ENCODE peak calls at places on chromosomes 12 and 14, in ten cellular contexts. M is stimulated activated CD4-positive, alpha-beta T cell treated with anti-CD3 and anti-CD28 coated beads, Interleukin-2, amount 100 ng/mL, for 48 hours; R is activated CD4-positive, alpha-beta T cell treated with anti-CD3 and anti-CD28 coated beads, Interleukin-2, amount 10 ng/mL, durations not matched to agents 7 days and 5 days; V is frontal cortex; A is activated naive CD4-positive, alpha-beta T cell; D is activated T-cell treated with anti-CD3 and anti-CD28 coated beads, Interleukin-2, amount 50 U/mL, for 72 hours; E is MCF 10A; Z is endothelial cell of umbilical vein; N is PC-3; U is iris pigment epithelial cell. H is an unnamed sample.
A peak's percentile ranks its signal among the peaks of the same experiment; 100 is the strongest.

GRCh38 chr12:49909826-49910225 is 6.1 kb upstream of the FAIM2 start:
- DNase-seq in A (no peak), R (no peak), E (peak; percentile 92), Z (peak; percentile 69), D (peak; percentile 10), N (no peak), U (peak; percentile 79), M (no peak), V (no peak), H (no peak)

GRCh38 chr14:75278422-75279152 is at the start of gene FOS:
- DNase-seq in N (peak; percentile 86), V (peak; percentile 96), A (peak; percentile 87), M (peak; percentile 77), R (peak; percentile 93), D (peak; percentile 90), Z (peak; percentile 93), E (peak; percentile 95), U (peak; percentile 96), H (peak; percentile 99)

GRCh38 chr12:47946413-47947107 is 16.8 kb upstream of the TMEM106C start:
- DNase-seq in A (no peak), Z (no peak), U (peak; percentile 20), R (no peak), M (no peak), E (peak; percentile 52), N (peak; percentile 42), V (no peak), D (no peak), H (no peak)

GRCh38 chr12:102957339-102958050 is at the start of gene ASCL1:
- DNase-seq in V (no peak), E (no peak), R (no peak), Z (peak; percentile 11), M (no peak), D (no peak), U (peak; percentile 45), A (no peak), N (no peak), H (peak; percentile 75)

GRCh38 chr14:64614992-64615391 is 65.2 kb downstream of the PPP1R36 start:
- DNase-seq in E (no peak), R (no peak), N (peak; percentile 31), D (no peak), A (no peak), Z (no peak), M (no peak), U (no peak), V (no peak), H (no peak)

GRCh38 chr14:54577977-54578376 is 11.0 kb downstream of the SAMD4A start:
- DNase-seq in M (no peak), V (no peak), A (no peak), U (peak; percentile 75), E (no peak), R (no peak), Z (peak; percentile 48), N (peak; percentile 92), D (no peak), H (no peak)

GRCh38 chr14:76500011-76500410 is 124.1 kb downstream of the ESRRB start:
- DNase-seq in M (no peak), V (no peak), R (no peak), A (no peak), E (peak; percentile 40), U (no peak), D (no peak), Z (no peak), N (peak; percentile 10), H (no peak)

GRCh38 chr12:104975621-104976343 is 10.3 kb upstream of the NOPCHAP1 start:
- DNase-seq in N (peak; percentile 48), M (no peak), R (no peak), U (peak; percentile 47), A (no peak), D (no peak), Z (no peak), E (peak; percentile 84), V (no peak), H (no peak)

GRCh38 chr12:50985322-50985721 is 33.0 kb downstream of the HIGD1C start:
- DNase-seq in E (peak; percentile 41), R (no peak), A (no peak), Z (peak; percentile 94), U (peak; percentile 77), D (no peak), M (no peak), N (peak; percentile 19), V (no peak), H (no peak)

GRCh38 chr12:85509857-85510256 is 229.8 kb downstream of the ALX1 start:
- DNase-seq in R (no peak), M (no peak), U (peak; percentile 11), N (no peak), Z (no peak), E (no peak), A (no peak), D (no peak), V (no peak), H (no peak)

GRCh38 chr14:91374897-91375747 is 42.5 kb downstream of the CCDC88C start:
- DNase-seq in N (no peak), Z (no peak), R (no peak), V (no peak), D (no peak), E (no peak), A (no peak), U (no peak), M (no peak), H (no peak)

GRCh38 chr12:19675361-19675760 is 236.1 kb downstream of the AEBP2 start:
- DNase-seq in V (no peak), A (no peak), R (no peak), E (no peak), M (no peak), N (no peak), Z (no peak), U (no peak), D (peak; percentile 12), H (peak; percentile 24)

GRCh38 chr12:131209082-131210070 is 255.7 kb downstream of the ADGRD1 start:
- DNase-seq in A (no peak), Z (no peak), R (no peak), D (no peak), E (no peak), U (no peak), V (no peak), N (no peak), M (peak; percentile 22), H (peak; percentile 14)

GRCh38 chr12:58529114-58529665 is 391.1 kb downstream of the LRIG3 start:
- DNase-seq in N (peak; percentile 71), R (no peak), D (no peak), M (no peak), V (no peak), A (no peak), U (peak; percentile 89), Z (peak; percentile 74), E (peak; percentile 53), H (no peak)

GRCh38 chr12:96193725-96194571 is at the start of gene ELK3:
- DNase-seq in M (peak; percentile 37), D (peak; percentile 59), U (peak; percentile 78), R (peak; percentile 60), V (peak; percentile 71), N (peak; percentile 74), A (peak; percentile 59), E (peak; percentile 73), Z (peak; percentile 95), H (peak; percentile 78)

GRCh38 chr14:24092960-24093900 is 881 bp upstream of the PCK2 start:
- DNase-seq in V (no peak), M (no peak), R (no peak), D (no peak), N (no peak), A (no peak), U (no peak), E (no peak), Z (no peak), H (no peak)

GRCh38 chr12:65878540-65878939 is 54.3 kb downstream of the HMGA2 start:
- DNase-seq in N (peak; percentile 59), U (no peak), A (no peak), R (no peak), D (no peak), Z (peak; percentile 44), V (no peak), E (peak; percentile 38), M (no peak), H (no peak)

GRCh38 chr12:68804654-68805591 is 3.1 kb upstream of the MDM2 start:
- DNase-seq in U (no peak), R (no peak), Z (no peak), A (no peak), M (no peak), N (no peak), E (no peak), V (no peak), D (no peak), H (no peak)

GRCh38 chr14:75981426-75981825 is 369 bp downstream of the TGFB3 start:
- DNase-seq in M (peak; percentile 32), Z (peak; percentile 49), D (peak; percentile 67), V (peak; percentile 38), N (no peak), A (no peak), U (peak; percentile 41), R (peak; percentile 35), E (no peak), H (peak; percentile 89)

GRCh38 chr12:45223868-45224267 is 8.0 kb downstream of the ANO6 start:
- DNase-seq in A (no peak), E (no peak), V (no peak), N (no peak), U (no peak), M (no peak), Z (no peak), R (no peak), D (no peak), H (no peak)

GRCh38 chr12:63163542-63163941 is 12.5 kb upstream of the AVPR1A start:
- DNase-seq in R (no peak), N (no peak), A (no peak), D (no peak), E (no peak), Z (no peak), U (peak; percentile 6), M (no peak), V (no peak), H (no peak)

GRCh38 chr12:121637231-121637914 is 11.0 kb downstream of the ORAI1 start:
- DNase-seq in N (no peak), R (peak; percentile 67), U (no peak), Z (no peak), M (peak; percentile 36), V (no peak), E (no peak), A (peak; percentile 36), D (peak; percentile 63), H (peak; percentile 73)